ENCODE peak calls at places on chromosomes 1 and 21, in eight cellular contexts. One of them, this sample, is unnamed.
A peak's percentile ranks its signal among the peaks of the same experiment; 100 is the strongest.

GRCh38 chr1:38892976-38893375 is 11.6 kb upstream of the GJA9 start:
- DNase-seq in gastrocnemius medialis: no peak
- DNase-seq in heart left ventricle: no peak
- DNase-seq in suprapubic skin: no peak
- DNase-seq in stomach: no peak
- DNase-seq in ovary: no peak
- DNase-seq in HCT116: no peak
- DNase-seq in body of pancreas: no peak
- DNase-seq in this sample: no peak

GRCh38 chr1:41102208-41102607 is 80.7 kb upstream of the SLFNL1 start:
- DNase-seq in heart left ventricle: peak; percentile 90
- DNase-seq in HCT116: no peak
- DNase-seq in body of pancreas: peak; percentile 92
- DNase-seq in ovary: peak; percentile 93
- DNase-seq in stomach: peak; percentile 89
- DNase-seq in suprapubic skin: peak; percentile 90
- DNase-seq in gastrocnemius medialis: peak; percentile 87
- DNase-seq in this sample: peak; percentile 77

GRCh38 chr1:244271004-244271403 is 180.7 kb downstream of the ADSS2 start:
- DNase-seq in body of pancreas: no peak
- DNase-seq in HCT116: no peak
- DNase-seq in gastrocnemius medialis: no peak
- DNase-seq in suprapubic skin: no peak
- DNase-seq in stomach: no peak
- DNase-seq in ovary: no peak
- DNase-seq in heart left ventricle: no peak
- DNase-seq in this sample: no peak

GRCh38 chr1:97870574-97870973 is 50.3 kb downstream of the DPYD start:
- DNase-seq in suprapubic skin: no peak
- DNase-seq in ovary: no peak
- DNase-seq in HCT116: no peak
- DNase-seq in body of pancreas: no peak
- DNase-seq in stomach: no peak
- DNase-seq in heart left ventricle: no peak
- DNase-seq in gastrocnemius medialis: no peak
- DNase-seq in this sample: no peak

GRCh38 chr1:64516301-64516700 is 46.4 kb downstream of the CACHD1 start:
- DNase-seq in stomach: no peak
- DNase-seq in body of pancreas: no peak
- DNase-seq in suprapubic skin: no peak
- DNase-seq in heart left ventricle: no peak
- DNase-seq in ovary: no peak
- DNase-seq in HCT116: no peak
- DNase-seq in gastrocnemius medialis: no peak
- DNase-seq in this sample: no peak

GRCh38 chr21:37642493-37642892 is 273.8 kb downstream of the KCNJ6 start:
- DNase-seq in HCT116: peak; percentile 24
- DNase-seq in gastrocnemius medialis: no peak
- DNase-seq in body of pancreas: peak; percentile 26
- DNase-seq in heart left ventricle: no peak
- DNase-seq in ovary: no peak
- DNase-seq in stomach: no peak
- DNase-seq in suprapubic skin: no peak
- DNase-seq in this sample: no peak

GRCh38 chr1:43582162-43582566 is 51.5 kb downstream of the PTPRF start:
- DNase-seq in body of pancreas: no peak
- DNase-seq in HCT116: peak; percentile 93
- DNase-seq in gastrocnemius medialis: peak; percentile 67
- DNase-seq in heart left ventricle: no peak
- DNase-seq in suprapubic skin: no peak
- DNase-seq in stomach: peak; percentile 68
- DNase-seq in ovary: no peak
- DNase-seq in this sample: no peak

GRCh38 chr1:14921057-14921456 is 232.5 kb upstream of the TMEM51 start:
- DNase-seq in HCT116: no peak
- DNase-seq in body of pancreas: no peak
- DNase-seq in gastrocnemius medialis: no peak
- DNase-seq in ovary: no peak
- DNase-seq in heart left ventricle: peak; percentile 36
- DNase-seq in suprapubic skin: no peak
- DNase-seq in stomach: no peak
- DNase-seq in this sample: no peak

GRCh38 chr21:36647279-36648093 is 51.4 kb upstream of the SIM2 start:
- DNase-seq in ovary: no peak
- DNase-seq in body of pancreas: no peak
- DNase-seq in stomach: peak; percentile 47
- DNase-seq in heart left ventricle: no peak
- DNase-seq in gastrocnemius medialis: no peak
- DNase-seq in suprapubic skin: no peak
- DNase-seq in HCT116: no peak
- DNase-seq in this sample: no peak

GRCh38 chr1:46649764-46650163 is 18.4 kb downstream of the ATPAF1 start:
- DNase-seq in body of pancreas: no peak
- DNase-seq in gastrocnemius medialis: no peak
- DNase-seq in ovary: no peak
- DNase-seq in suprapubic skin: no peak
- DNase-seq in stomach: no peak
- DNase-seq in heart left ventricle: no peak
- DNase-seq in HCT116: no peak
- DNase-seq in this sample: no peak

GRCh38 chr21:46081862-46082637 is 15.9 kb upstream of the COL6A2 start:
- DNase-seq in ovary: peak; percentile 35
- DNase-seq in gastrocnemius medialis: no peak
- DNase-seq in stomach: no peak
- DNase-seq in suprapubic skin: no peak
- DNase-seq in body of pancreas: peak; percentile 8
- DNase-seq in heart left ventricle: no peak
- DNase-seq in HCT116: no peak
- DNase-seq in this sample: no peak

GRCh38 chr21:41678944-41679343 is 87.9 kb downstream of the RIPK4 start:
- DNase-seq in stomach: peak; percentile 97
- DNase-seq in body of pancreas: peak; percentile 98
- DNase-seq in suprapubic skin: peak; percentile 96
- DNase-seq in heart left ventricle: peak; percentile 95
- DNase-seq in ovary: peak; percentile 72
- DNase-seq in gastrocnemius medialis: peak; percentile 77
- DNase-seq in HCT116: peak; percentile 96
- DNase-seq in this sample: peak; percentile 87

DNA sequence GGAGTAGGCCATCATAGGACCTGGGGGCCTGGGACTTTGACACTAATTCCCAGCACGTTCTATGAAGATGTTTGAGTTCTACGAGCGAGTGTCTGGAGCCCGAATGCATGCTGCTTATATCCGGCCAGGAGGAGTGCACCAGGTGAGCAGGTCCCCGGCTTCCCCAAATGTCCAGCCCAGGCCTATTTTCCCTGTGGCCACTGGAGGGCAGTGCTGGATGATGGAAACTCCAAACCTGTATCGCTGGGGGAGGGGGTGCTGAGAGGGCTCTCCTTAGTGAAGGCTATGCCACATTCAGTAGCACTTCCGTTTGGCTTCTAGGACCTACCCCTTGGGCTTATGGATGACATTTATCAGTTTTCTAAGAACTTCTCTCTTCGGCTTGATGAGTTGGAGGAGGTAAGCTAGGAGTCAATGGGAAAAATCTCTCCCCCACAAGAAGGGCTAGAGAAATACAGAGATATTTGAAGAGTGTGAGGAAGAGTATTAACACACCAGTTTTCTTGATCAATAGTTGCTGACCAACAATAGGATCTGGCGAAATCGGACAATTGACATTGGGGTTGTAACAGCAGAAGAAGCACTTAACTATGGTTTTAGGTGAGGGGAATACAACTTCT is 5.2 kb upstream of the FCER1G start:
- DNase-seq in HCT116: peak; percentile 61
- DNase-seq in stomach: peak; percentile 80
- DNase-seq in suprapubic skin: no peak
- DNase-seq in gastrocnemius medialis: peak; percentile 71
- DNase-seq in ovary: peak; percentile 75
- DNase-seq in heart left ventricle: peak; percentile 86
- DNase-seq in body of pancreas: peak; percentile 82
- DNase-seq in this sample: no peak
- H3K36me3 ChIP-seq in HCT116: peaks cover 63% of the 10 kb centered on the region
- H3K36me3 ChIP-seq in stomach: peaks cover 99% of the 10 kb centered on the region
- H3K36me3 ChIP-seq in suprapubic skin: peaks cover 99% of the 10 kb centered on the region
- H3K36me3 ChIP-seq in gastrocnemius medialis: no peaks in the 10 kb centered on the region
- H3K36me3 ChIP-seq in ovary: no peaks in the 10 kb centered on the region
- H3K36me3 ChIP-seq in heart left ventricle: peaks cover 65% of the 10 kb centered on the region
- H3K36me3 ChIP-seq in body of pancreas: peaks cover 8% of the 10 kb centered on the region
- H3K36me3 ChIP-seq in this sample: peaks cover 25% of the 10 kb centered on the region

DNA sequence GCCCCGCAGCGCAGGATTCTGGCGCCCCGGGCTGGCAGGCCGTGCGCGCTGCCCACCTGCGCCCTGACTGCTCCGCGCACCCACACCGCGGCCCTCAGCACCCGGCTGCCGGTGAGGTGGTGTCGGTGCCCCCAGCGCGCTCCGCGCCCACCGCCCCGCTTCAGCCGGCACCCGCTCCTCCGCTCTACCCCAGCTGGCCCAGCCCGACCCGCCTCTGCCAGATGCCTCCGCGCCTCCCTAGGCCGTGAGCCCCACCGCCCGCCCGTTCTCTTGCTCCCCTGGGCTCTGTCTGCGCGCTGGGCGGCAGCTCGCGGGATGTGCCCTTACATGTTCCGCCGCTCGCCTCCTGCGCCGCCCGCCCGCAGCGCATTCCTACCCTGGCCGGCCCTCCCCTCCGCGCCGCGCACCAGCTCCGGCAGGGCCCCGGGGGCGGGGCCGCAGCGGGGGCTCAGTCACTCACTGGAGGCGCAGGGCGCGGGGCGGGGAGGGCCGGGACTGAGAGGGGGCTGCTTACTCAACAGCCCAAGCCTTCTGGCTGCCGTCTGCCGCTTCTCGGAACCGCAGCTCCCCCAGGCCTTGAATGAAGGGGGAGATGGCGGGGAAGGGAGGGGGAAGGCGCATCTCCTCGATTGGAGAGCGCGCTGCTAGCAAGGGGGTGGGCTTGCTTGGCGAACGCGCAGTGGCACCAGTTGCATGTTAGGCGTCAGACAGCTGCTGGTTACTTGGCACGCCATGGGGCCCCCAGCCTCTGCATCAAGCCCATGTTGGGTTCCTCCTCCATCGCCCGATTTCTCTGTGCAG is at the start of gene PHLDA3:
- DNase-seq in ovary: peak; percentile 91
- DNase-seq in heart left ventricle: peak; percentile 92
- DNase-seq in body of pancreas: peak; percentile 73
- DNase-seq in suprapubic skin: peak; percentile 95
- DNase-seq in stomach: peak; percentile 79
- DNase-seq in HCT116: no peak
- DNase-seq in gastrocnemius medialis: peak; percentile 85
- DNase-seq in this sample: peak; percentile 83
- TF ChIP-seq POLR2A in ovary: peak; percentile 70
- TF ChIP-seq POLR2A in heart left ventricle: peak; percentile 85
- TF ChIP-seq POLR2A in body of pancreas: peak; percentile 83
- TF ChIP-seq POLR2A in suprapubic skin: peak; percentile 68
- TF ChIP-seq POLR2A in stomach: no peak
- TF ChIP-seq POLR2A in HCT116: no peak
- TF ChIP-seq POLR2A in gastrocnemius medialis: peak; percentile 89
- TF ChIP-seq POLR2A in this sample: peak; percentile 92

GRCh38 chr1:159924791-159925712 is at the start of gene TAGLN2:
- DNase-seq in ovary: peak; percentile 92
- DNase-seq in gastrocnemius medialis: peak; percentile 69
- DNase-seq in suprapubic skin: peak; percentile 97
- DNase-seq in body of pancreas: peak; percentile 91
- DNase-seq in heart left ventricle: peak; percentile 96
- DNase-seq in HCT116: peak; percentile 79
- DNase-seq in stomach: peak; percentile 93
- DNase-seq in this sample: peak; percentile 80
- H3K27ac ChIP-seq in ovary: peak within 1 kb of the TSS; percentile 80
- H3K27ac ChIP-seq in gastrocnemius medialis: peak within 1 kb of the TSS; percentile 91
- H3K27ac ChIP-seq in suprapubic skin: peak within 1 kb of the TSS; percentile 94
- H3K27ac ChIP-seq in body of pancreas: peak within 1 kb of the TSS; percentile 97
- H3K27ac ChIP-seq in heart left ventricle: peak within 1 kb of the TSS; percentile 95
- H3K27ac ChIP-seq in HCT116: peak within 1 kb of the TSS; percentile 73
- H3K27ac ChIP-seq in stomach: peak within 1 kb of the TSS; percentile 98
- H3K27ac ChIP-seq in this sample: peak within 1 kb of the TSS; percentile 97

DNA sequence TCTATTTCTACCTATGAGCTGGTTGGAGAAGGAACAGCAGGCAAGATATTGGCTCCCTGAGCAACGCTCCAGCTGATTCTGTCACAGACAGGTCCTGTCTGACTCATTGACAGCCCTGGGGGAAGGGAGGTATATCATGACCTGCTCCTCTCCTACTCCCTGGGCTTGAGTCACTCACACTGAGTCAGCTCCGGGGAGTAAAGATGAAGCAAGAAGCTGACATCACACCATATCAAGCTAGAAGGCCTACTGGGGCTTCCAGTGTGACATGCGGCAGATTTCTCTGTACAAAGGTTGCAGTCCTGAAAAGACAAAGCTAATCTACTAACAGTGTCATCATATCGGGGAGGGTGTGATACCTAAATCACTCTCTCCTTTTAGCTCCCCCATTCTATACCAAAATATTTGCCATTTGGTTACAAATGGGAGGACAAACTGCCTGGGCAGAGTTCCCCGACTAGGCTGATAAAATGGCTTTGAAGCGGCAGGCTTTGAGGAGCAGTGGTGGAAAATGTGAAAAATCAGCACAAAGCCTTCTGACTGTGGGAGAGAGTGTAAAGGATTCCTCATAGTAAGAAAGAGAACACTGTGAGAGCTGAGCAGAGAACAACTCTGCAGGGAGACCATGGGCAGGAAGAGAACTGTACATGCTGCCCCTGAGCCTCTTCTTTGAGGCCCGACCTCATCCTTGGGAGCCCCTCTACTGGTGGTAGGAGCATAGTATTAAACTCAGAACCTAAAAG is 15.5 kb downstream of the PI4KB start:
- DNase-seq in stomach: peak; percentile 67
- DNase-seq in heart left ventricle: peak; percentile 84
- DNase-seq in suprapubic skin: no peak
- DNase-seq in ovary: peak; percentile 72
- DNase-seq in HCT116: peak; percentile 96
- DNase-seq in gastrocnemius medialis: peak; percentile 98
- DNase-seq in body of pancreas: peak; percentile 41
- DNase-seq in this sample: peak; percentile 61
- H3K36me3 ChIP-seq in stomach: peaks cover 100% of the 10 kb centered on the region
- H3K36me3 ChIP-seq in heart left ventricle: peaks cover 11% of the 10 kb centered on the region
- H3K36me3 ChIP-seq in suprapubic skin: peaks cover 65% of the 10 kb centered on the region
- H3K36me3 ChIP-seq in ovary: no peaks in the 10 kb centered on the region
- H3K36me3 ChIP-seq in HCT116: peaks cover 5% of the 10 kb centered on the region
- H3K36me3 ChIP-seq in gastrocnemius medialis: no peaks in the 10 kb centered on the region
- H3K36me3 ChIP-seq in body of pancreas: no peaks in the 10 kb centered on the region
- H3K36me3 ChIP-seq in this sample: no peaks in the 10 kb centered on the region

DNA sequence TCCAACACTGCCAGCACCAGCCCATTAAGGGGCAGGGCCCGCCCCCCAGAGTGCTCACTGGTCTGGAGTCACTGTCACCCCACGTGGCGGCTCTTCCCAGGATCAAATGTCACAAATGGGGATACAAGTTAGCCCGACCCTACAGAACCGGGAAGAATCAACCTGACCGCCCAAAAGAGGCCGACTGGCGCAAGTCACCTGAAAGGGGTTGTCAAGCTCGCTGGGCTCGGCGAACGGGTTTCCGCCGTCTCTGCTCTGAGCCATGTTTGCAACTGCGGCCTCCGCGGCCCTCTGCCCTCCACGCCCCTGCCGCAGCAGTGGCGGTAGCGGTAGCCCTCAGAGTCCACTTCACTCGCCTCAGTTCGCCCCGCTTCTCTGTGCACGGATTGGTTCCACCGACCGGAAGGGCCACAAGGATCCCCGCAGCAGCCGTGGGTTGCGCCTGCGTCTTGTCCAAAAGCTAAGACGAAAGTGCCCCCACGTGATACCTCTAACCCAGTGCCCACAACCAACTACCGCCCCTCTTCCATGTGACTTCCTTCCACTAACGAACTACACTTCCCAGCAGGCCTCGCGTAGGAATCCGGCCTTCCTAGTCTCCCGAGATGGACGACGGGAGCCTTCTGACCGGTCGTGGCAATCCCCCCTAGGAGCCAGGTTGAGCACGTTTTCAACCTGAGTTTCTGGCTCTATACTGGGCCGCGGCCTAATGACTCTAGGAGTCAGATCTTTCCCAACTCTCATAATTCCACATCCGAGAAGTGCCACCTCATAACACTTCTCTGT is at the start of gene SCAMP3:
- DNase-seq in HCT116: peak; percentile 97
- DNase-seq in stomach: peak; percentile 95
- DNase-seq in ovary: peak; percentile 91
- DNase-seq in gastrocnemius medialis: peak; percentile 98
- DNase-seq in suprapubic skin: peak; percentile 98
- DNase-seq in body of pancreas: peak; percentile 94
- DNase-seq in heart left ventricle: peak; percentile 97
- DNase-seq in this sample: peak; percentile 89
- TF ChIP-seq POLR2A in HCT116: peak; percentile 40
- TF ChIP-seq POLR2A in stomach: peak; percentile 39
- TF ChIP-seq POLR2A in ovary: peak; percentile 45
- TF ChIP-seq POLR2A in gastrocnemius medialis: peak; percentile 83
- TF ChIP-seq POLR2A in suprapubic skin: peak; percentile 70
- TF ChIP-seq POLR2A in body of pancreas: peak; percentile 80
- TF ChIP-seq POLR2A in heart left ventricle: peak; percentile 77
- TF ChIP-seq POLR2A in this sample: peak; percentile 65